ENCODE peak calls at places on chromosomes 11 and 22, in six cellular contexts. G is thoracic aorta, H is uterus, Z is GM23248, S is vagina, O is NB4. U is an unnamed sample.

GRCh38 chr11:63445720-63446119 is 45.2 kb downstream of the PLAAT5 start:
- DNase-seq in Z (peak), S (no peak), G (no peak), O (peak), H (no peak), U (peak)

GRCh38 chr11:33778682-33779081 is 4.4 kb upstream of the FBXO3 start:
- DNase-seq in O (no peak), Z (peak), H (no peak), S (no peak), G (no peak), U (no peak)

GRCh38 chr11:45852018-45852711 is 4.9 kb downstream of the CRY2 start:
- DNase-seq in G (no peak), H (no peak), Z (no peak), S (no peak), O (no peak), U (no peak)

GRCh38 chr11:109034341-109034696 is 369.4 kb downstream of the DDX10 start:
- DNase-seq in Z (peak), G (no peak), H (no peak), S (no peak), O (no peak), U (no peak)

GRCh38 chr22:17706451-17706900 is 67.8 kb downstream of the BID start:
- DNase-seq in H (peak), O (peak), S (no peak), Z (peak), G (peak), U (peak)

GRCh38 chr22:22745225-22746060 is 101.0 kb downstream of the GGTLC2 start:
- DNase-seq in G (no peak), S (peak), O (peak), H (no peak), Z (peak), U (peak)

GRCh38 chr11:77660947-77661346 is 23.4 kb upstream of the CLNS1A start:
- DNase-seq in O (no peak), S (no peak), G (no peak), Z (no peak), H (no peak), U (peak)

GRCh38 chr11:70423523-70424505 is 25.5 kb downstream of the CTTN start:
- DNase-seq in G (no peak), H (no peak), Z (peak), S (no peak), O (peak), U (no peak)

GRCh38 chr11:119573858-119574257 is 150.9 kb upstream of the THY1 start:
- DNase-seq in O (peak), Z (no peak), H (no peak), G (no peak), S (no peak), U (no peak)

GRCh38 chr11:130110325-130111108 is 40.8 kb downstream of the APLP2 start:
- DNase-seq in G (no peak), Z (no peak), O (no peak), S (no peak), H (no peak), U (no peak)

GRCh38 chr11:21323617-21324016 is 654.2 kb downstream of the NELL1 start:
- DNase-seq in S (no peak), G (no peak), O (no peak), Z (no peak), H (no peak), U (no peak)

GRCh38 chr22:36180038-36180880 is 19.7 kb upstream of the APOL3 start:
- DNase-seq in H (peak), Z (peak), S (no peak), G (peak), O (peak), U (peak)

GRCh38 chr11:68659158-68659921 is 25.0 kb upstream of the GAL start:
- DNase-seq in G (no peak), O (no peak), S (no peak), Z (peak), H (peak), U (peak)

GRCh38 chr11:69704508-69705245 is 855 bp upstream of the FGF19 start:
- DNase-seq in H (no peak), S (no peak), Z (peak), G (no peak), O (no peak), U (peak)

GRCh38 chr11:73361953-73362776 is 14.0 kb upstream of the RELT start:
- DNase-seq in S (no peak), H (no peak), O (no peak), G (no peak), Z (no peak), U (no peak)

GRCh38 chr11:126007263-126007662 is 55.4 kb downstream of the CDON start:
- DNase-seq in G (no peak), O (no peak), H (peak), Z (peak), S (no peak), U (peak)

GRCh38 chr22:20843501-20843900 is 15.1 kb downstream of the PI4KA start:
- DNase-seq in S (no peak), G (no peak), O (no peak), H (no peak), Z (no peak), U (peak)

GRCh38 chr11:115759622-115760527 is 255.7 kb upstream of the CADM1 start:
- DNase-seq in G (no peak), H (no peak), S (no peak), Z (peak), O (no peak), U (no peak)

GRCh38 chr22:26464312-26464711 is 19.3 kb downstream of the HPS4 start:
- DNase-seq in O (no peak), H (no peak), Z (peak), G (no peak), S (no peak), U (peak)

GRCh38 chr11:109089144-109089543 is 332.8 kb upstream of the C11orf87 start:
- DNase-seq in Z (no peak), O (no peak), S (no peak), G (no peak), H (no peak), U (peak)

GRCh38 chr11:13667245-13667644 is 1.2 kb upstream of the FAR1 start:
- DNase-seq in H (no peak), Z (peak), S (no peak), G (no peak), O (no peak), U (peak)

GRCh38 chr11:70872950-70873735 is 379.2 kb downstream of the SHANK2 start:
- DNase-seq in O (no peak), Z (no peak), G (no peak), S (no peak), H (no peak), U (no peak)

GRCh38 chr11:57778318-57779037 is 16.9 kb downstream of the CTNND1 start:
- DNase-seq in S (peak), G (peak), Z (peak), H (peak), O (peak), U (peak)

DNA sequence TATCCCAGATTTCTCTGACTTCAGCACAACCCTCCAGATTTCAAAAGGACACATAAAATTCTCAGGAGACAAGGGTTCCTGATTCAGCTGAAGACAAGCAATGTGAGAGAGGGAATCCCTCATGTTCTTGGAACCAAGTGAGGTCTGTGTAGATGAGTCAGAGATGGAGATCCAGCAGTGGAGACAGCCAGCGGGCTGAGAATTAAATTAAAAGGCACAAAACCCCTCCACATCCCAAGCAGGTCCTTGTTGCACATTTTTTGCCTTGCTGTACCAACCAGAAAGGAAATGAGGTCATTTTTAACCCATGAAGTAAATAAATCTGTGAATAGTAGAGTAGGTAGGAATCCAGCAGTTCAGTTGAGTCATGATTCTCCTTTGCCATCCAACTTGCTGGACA is 9.7 kb downstream of the MTNR1B start:
- DNase-seq in Z (peak), H (no peak), S (no peak), O (no peak), G (no peak), U (peak)
- H3K4me3 ChIP-seq in Z (no peak), H (no peak), S (no peak), O (no peak), G (no peak), U (no peak)

GRCh38 chr22:37820350-37820749 is 2.8 kb upstream of the GALR3 start:
- DNase-seq in G (no peak), O (no peak), H (no peak), S (no peak), Z (no peak), U (no peak)

GRCh38 chr22:37818397-37819099 is 4.6 kb upstream of the GALR3 start:
- DNase-seq in S (no peak), Z (peak), G (no peak), O (no peak), H (peak), U (peak)

GRCh38 chr22:37816543-37817180 is 6.5 kb upstream of the GALR3 start:
- DNase-seq in H (no peak), S (no peak), G (no peak), Z (no peak), O (no peak), U (no peak)

GRCh38 chr22:37817705-37818311 is 5.4 kb upstream of the GALR3 start:
- DNase-seq in O (peak), Z (peak), H (peak), G (no peak), S (no peak), U (peak)

DNA sequence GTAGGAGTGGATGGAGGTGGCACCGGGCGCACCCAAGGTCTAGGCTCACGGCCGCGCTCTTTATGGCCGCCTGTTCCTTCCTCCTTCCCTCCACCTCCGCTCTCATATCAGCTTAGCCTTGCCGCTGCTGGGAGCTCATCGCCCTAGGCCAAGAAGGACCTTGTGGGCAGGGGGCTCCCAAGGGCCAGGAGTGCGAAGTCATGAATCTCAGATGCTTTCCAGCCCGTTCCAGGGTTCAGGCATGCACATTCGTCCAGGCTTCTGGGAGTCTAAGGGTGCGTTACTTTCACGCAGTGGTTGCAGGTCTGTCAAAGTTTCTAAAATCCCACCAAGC is 4.1 kb upstream of the GALR3 start:
- DNase-seq in G (no peak), S (no peak), H (no peak), O (no peak), Z (no peak), U (no peak)
- H3K4me3 ChIP-seq in G (peak), S (peak), H (peak), O (no peak), Z (peak), U (peak)

GRCh38 chr11:438101-438844 is 3.5 kb downstream of the ANO9 start:
- DNase-seq in S (no peak), Z (no peak), O (no peak), H (no peak), G (no peak), U (no peak)
- H3K4me3 ChIP-seq in S (no peak), Z (no peak), O (no peak), H (no peak), G (no peak), U (no peak)

DNA sequence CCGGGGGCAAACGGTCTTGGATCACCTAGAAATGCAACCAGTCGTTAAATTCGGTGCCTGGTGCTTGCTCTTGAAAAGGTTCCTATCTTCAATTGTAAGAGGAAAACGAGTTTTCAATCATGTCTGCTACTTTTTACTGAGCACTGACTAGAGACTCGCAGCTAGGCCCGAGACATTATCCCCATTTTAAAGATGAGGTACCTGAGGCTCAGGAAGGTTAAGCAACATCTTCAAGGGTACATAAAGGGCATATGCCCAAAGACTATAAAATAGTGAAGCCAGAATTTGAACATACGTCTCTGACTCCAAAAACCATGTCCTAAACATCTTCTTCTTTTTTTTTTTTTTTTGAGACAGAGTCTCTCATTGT is 638 bp upstream of the PISD start:
- DNase-seq in Z (no peak), S (no peak), G (no peak), H (no peak), O (no peak), U (no peak)
- H3K4me3 ChIP-seq in Z (peak), S (peak), G (peak), H (peak), O (peak), U (peak)

U was measured in epithelial cell of esophagus.